ENCODE peak calls at places on chromosomes 11 and 22, in nine cellular contexts. M, G, Z, L, N, Q, C, J and E are unnamed samples.

GRCh38 chr11:110971110-110971509 is 258.9 kb upstream of the ARHGAP20 start:
- DNase-seq in Q (peak; percentile 62), N (no peak), J (no peak), Z (peak; percentile 38), M (no peak), L (no peak), C (peak; percentile 97), G (no peak), E (no peak)

GRCh38 chr11:26599421-26599820 is 27.4 kb upstream of the MUC15 start:
- DNase-seq in N (no peak), L (no peak), M (no peak), J (no peak), G (no peak), Z (peak; percentile 13), C (peak; percentile 16), Q (peak; percentile 49), E (no peak)

GRCh38 chr11:106262852-106263251 is 185.4 kb downstream of the AASDHPPT start:
- DNase-seq in N (no peak), G (no peak), M (no peak), C (peak; percentile 20), J (no peak), L (no peak), Z (no peak), Q (peak; percentile 29), E (no peak)

GRCh38 chr11:79708319-79708928 is 267.6 kb upstream of the TENM4 start:
- DNase-seq in N (peak; percentile 35), C (peak; percentile 26), J (no peak), Z (peak; percentile 15), L (peak; percentile 73), Q (peak; percentile 32), M (peak; percentile 23), G (peak; percentile 53), E (peak; percentile 33)

GRCh38 chr22:19734837-19735382 is 11.6 kb downstream of the GP1BB start:
- DNase-seq in Q (no peak), L (no peak), Z (no peak), J (no peak), G (no peak), M (no peak), C (no peak), N (no peak), E (no peak)

GRCh38 chr22:38958359-38958943 is 1.0 kb downstream of the APOBEC3A start:
- DNase-seq in J (no peak), C (no peak), Q (no peak), L (no peak), G (no peak), Z (no peak), N (no peak), M (no peak), E (no peak)

GRCh38 chr11:68261006-68261405 is 10.8 kb downstream of the C11orf24 start:
- DNase-seq in N (no peak), J (no peak), C (no peak), Q (no peak), L (no peak), G (peak; percentile 16), Z (no peak), M (no peak), E (no peak)

GRCh38 chr22:30328466-30329049 is 1.8 kb upstream of the TBC1D10A start:
- DNase-seq in L (peak; percentile 10), Q (no peak), G (no peak), J (no peak), M (no peak), N (no peak), Z (no peak), C (peak; percentile 39), E (no peak)

GRCh38 chr11:33891714-33892327 is at the start of gene LMO2:
- DNase-seq in M (no peak), G (no peak), N (no peak), Z (no peak), L (no peak), C (no peak), J (no peak), Q (no peak), E (no peak)

GRCh38 chr22:21657361-21658118 is 8.3 kb upstream of the PPIL2 start:
- DNase-seq in J (peak; percentile 86), C (peak; percentile 36), G (peak; percentile 84), L (peak; percentile 88), Q (no peak), N (no peak), Z (no peak), M (peak; percentile 80), E (peak; percentile 91)

GRCh38 chr11:34323601-34324000 is 34.2 kb downstream of the ABTB2 start:
- DNase-seq in C (no peak), Q (no peak), Z (no peak), M (no peak), N (no peak), G (no peak), L (no peak), J (no peak), E (no peak)

GRCh38 chr11:134639586-134640330 is 227.7 kb upstream of the B3GAT1 start:
- DNase-seq in C (no peak), J (peak; percentile 62), L (no peak), Z (no peak), M (no peak), G (no peak), N (no peak), Q (no peak), E (no peak)

GRCh38 chr11:86575208-86575855 is 97.1 kb downstream of the ME3 start:
- DNase-seq in M (no peak), Z (no peak), J (no peak), N (no peak), C (peak; percentile 93), Q (peak; percentile 35), L (no peak), G (no peak), E (no peak)

GRCh38 chr11:62392944-62393628 is 25.7 kb upstream of the SCGB1A1 start:
- DNase-seq in Z (no peak), J (no peak), C (no peak), L (no peak), G (no peak), M (no peak), N (no peak), Q (no peak), E (no peak)

DNA sequence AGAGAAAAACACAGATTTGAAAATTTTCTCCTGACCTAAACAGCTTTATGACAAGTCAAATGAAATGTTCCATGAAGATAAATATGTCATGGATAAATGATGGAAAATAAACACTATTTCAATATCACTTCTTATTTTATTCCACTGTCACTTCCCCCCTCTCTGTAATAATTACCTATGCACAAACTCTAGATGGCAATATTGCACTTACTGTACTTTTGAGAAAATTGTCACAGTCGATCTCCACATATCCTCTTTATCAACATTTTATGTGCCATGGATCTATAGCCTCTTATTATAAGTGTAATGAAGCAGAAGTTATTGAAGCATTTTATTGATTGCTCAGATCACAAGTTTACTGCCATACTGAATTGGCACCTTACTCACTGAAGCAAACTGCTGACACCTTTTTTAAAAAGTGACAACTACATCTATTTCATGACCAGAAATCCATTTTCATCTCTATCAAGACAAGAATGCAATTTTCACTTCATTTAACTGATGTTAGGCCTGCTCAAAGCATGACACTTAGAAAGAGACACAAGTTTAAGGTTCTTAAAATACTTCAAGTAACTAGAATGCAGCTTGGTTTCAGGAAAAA is 133.4 kb downstream of the DCDC1 start:
- DNase-seq in Q (peak; percentile 20), C (peak; percentile 7), J (no peak), L (no peak), Z (no peak), N (no peak), M (no peak), G (no peak), E (no peak)
- TF ChIP-seq CTCF in Q (peak; percentile 39), C (peak; percentile 41), J (no peak), L (peak; percentile 34), Z (peak; percentile 13), N (peak; percentile 57), M (no peak), G (peak; percentile 32), E (no peak)

GRCh38 chr11:13834463-13834862 is 128.1 kb upstream of the SPON1 start:
- DNase-seq in Z (no peak), G (peak; percentile 78), N (no peak), C (no peak), Q (no peak), M (peak; percentile 74), L (peak; percentile 18), J (no peak), E (peak; percentile 54)
- TF ChIP-seq CTCF in Z (peak; percentile 34), G (peak; percentile 74), N (peak; percentile 39), C (peak; percentile 32), Q (peak; percentile 27), M (peak; percentile 66), L (peak; percentile 24), J (no peak), E (peak; percentile 54)

DNA sequence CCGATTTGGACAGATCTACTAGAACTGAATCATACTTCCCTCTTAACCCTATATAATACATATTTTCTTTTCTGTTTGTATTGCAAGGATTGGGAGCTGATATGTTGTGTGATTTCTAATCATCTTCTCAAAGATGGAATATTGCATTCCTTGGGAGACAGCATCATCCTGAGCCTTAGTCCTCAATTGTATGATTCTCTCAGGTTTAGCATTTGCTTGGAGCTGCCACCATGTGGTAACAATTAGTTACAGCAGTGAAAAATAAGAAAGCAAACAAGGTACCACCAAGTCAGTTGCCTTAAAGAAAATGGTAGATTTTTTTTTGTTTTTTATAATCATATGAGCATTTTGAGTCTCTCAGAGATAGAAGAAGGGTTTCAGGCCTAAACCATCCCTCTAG is 11.9 kb downstream of the SNX19 start:
- DNase-seq in C (peak; percentile 29), G (no peak), Z (no peak), Q (no peak), M (no peak), J (no peak), L (no peak), N (no peak), E (no peak)
- TF ChIP-seq CTCF in C (peak; percentile 60), G (peak; percentile 60), Z (peak; percentile 49), Q (peak; percentile 36), M (no peak), J (no peak), L (peak; percentile 59), N (peak; percentile 69), E (no peak)

DNA sequence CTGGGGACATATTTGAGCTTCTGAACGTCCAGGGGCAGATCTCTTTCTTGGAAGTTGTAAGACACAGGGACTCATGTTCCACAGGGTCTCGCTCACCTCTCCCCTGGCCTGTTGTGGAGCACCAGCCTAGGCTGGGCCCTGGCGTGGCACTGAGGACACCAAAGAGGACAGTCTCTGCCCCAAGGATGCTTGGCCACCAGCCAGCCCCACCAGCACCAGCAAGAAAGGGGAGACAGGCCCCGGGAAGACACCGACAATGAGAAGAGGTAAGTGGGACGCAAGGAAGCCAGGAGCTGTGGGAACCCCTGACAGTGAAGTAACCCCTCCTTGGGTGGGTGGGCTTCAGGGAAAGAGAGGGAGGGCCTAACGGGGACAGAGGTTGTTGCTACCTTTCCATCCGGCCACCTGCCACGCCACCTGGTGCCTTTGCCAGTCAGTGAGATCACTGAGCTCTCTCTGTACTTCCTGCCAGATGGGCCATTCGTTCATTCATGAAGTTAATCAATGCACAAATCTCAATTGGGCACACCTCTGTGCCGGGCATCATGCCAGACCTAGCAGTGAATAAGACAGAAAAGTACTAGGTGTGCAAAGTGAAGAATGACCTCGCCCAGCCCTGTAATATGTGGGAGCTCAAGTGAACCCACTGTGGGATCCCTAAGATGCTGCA is 11.1 kb downstream of the APOL5 start:
- DNase-seq in M (no peak), Z (no peak), N (no peak), G (no peak), C (no peak), J (peak; percentile 76), Q (no peak), L (no peak), E (no peak)
- TF ChIP-seq CTCF in M (no peak), Z (no peak), N (no peak), G (no peak), C (no peak), J (no peak), Q (no peak), L (no peak), E (no peak)